ENCODE peak calls at places on chromosomes 1 and 21, in six cellular contexts. One of them, this sample, is unnamed.

GRCh38 chr1:4778056-4778455 is 123.6 kb downstream of the AJAP1 start:
- DNase-seq in HepG2: no peak
- DNase-seq in K562: peak; percentile 50
- DNase-seq in GM12878: no peak
- DNase-seq in H1: no peak
- DNase-seq in HCT116: no peak
- DNase-seq in this sample: no peak

GRCh38 chr1:210647406-210648333 is 319.0 kb downstream of the HHAT start:
- DNase-seq in HepG2: no peak
- DNase-seq in K562: no peak
- DNase-seq in GM12878: no peak
- DNase-seq in H1: no peak
- DNase-seq in HCT116: no peak
- DNase-seq in this sample: no peak

GRCh38 chr1:47948126-47948525 is 49.1 kb downstream of the TRABD2B start:
- DNase-seq in HepG2: peak; percentile 51
- DNase-seq in K562: no peak
- DNase-seq in GM12878: no peak
- DNase-seq in H1: peak; percentile 27
- DNase-seq in HCT116: no peak
- DNase-seq in this sample: peak; percentile 28

GRCh38 chr1:29671446-29671845 is 435.1 kb downstream of the PTPRU start:
- DNase-seq in HepG2: no peak
- DNase-seq in K562: no peak
- DNase-seq in GM12878: no peak
- DNase-seq in H1: no peak
- DNase-seq in HCT116: no peak
- DNase-seq in this sample: no peak

GRCh38 chr1:112975336-112975735 is 19.3 kb upstream of the SLC16A1 start:
- DNase-seq in HepG2: peak; percentile 28
- DNase-seq in K562: no peak
- DNase-seq in GM12878: no peak
- DNase-seq in H1: no peak
- DNase-seq in HCT116: no peak
- DNase-seq in this sample: no peak

GRCh38 chr1:151828931-151829330 is 2.7 kb downstream of the RORC start:
- DNase-seq in HepG2: no peak
- DNase-seq in K562: peak; percentile 72
- DNase-seq in GM12878: no peak
- DNase-seq in H1: no peak
- DNase-seq in HCT116: no peak
- DNase-seq in this sample: peak; percentile 77

GRCh38 chr21:37071561-37072238 is 1.2 kb downstream of the PIGP start:
- DNase-seq in HepG2: no peak
- DNase-seq in K562: peak; percentile 26
- DNase-seq in GM12878: no peak
- DNase-seq in H1: no peak
- DNase-seq in HCT116: no peak
- DNase-seq in this sample: no peak

GRCh38 chr21:38561205-38561604 is 62.9 kb upstream of the ERG start:
- DNase-seq in HepG2: no peak
- DNase-seq in K562: no peak
- DNase-seq in GM12878: no peak
- DNase-seq in H1: no peak
- DNase-seq in HCT116: no peak
- DNase-seq in this sample: no peak

GRCh38 chr1:224639426-224639975 is 23.4 kb downstream of the CNIH3 start:
- DNase-seq in HepG2: no peak
- DNase-seq in K562: no peak
- DNase-seq in GM12878: no peak
- DNase-seq in H1: no peak
- DNase-seq in HCT116: no peak
- DNase-seq in this sample: no peak

GRCh38 chr1:43588592-43588991 is 57.9 kb downstream of the PTPRF start:
- DNase-seq in HepG2: no peak
- DNase-seq in K562: no peak
- DNase-seq in GM12878: no peak
- DNase-seq in H1: no peak
- DNase-seq in HCT116: no peak
- DNase-seq in this sample: no peak

GRCh38 chr1:79355073-79355472 is 348.5 kb upstream of the ADGRL4 start:
- DNase-seq in HepG2: no peak
- DNase-seq in K562: no peak
- DNase-seq in GM12878: no peak
- DNase-seq in H1: no peak
- DNase-seq in HCT116: no peak
- DNase-seq in this sample: no peak

GRCh38 chr1:79353224-79353623 is 346.7 kb upstream of the ADGRL4 start:
- DNase-seq in HepG2: peak; percentile 2
- DNase-seq in K562: no peak
- DNase-seq in GM12878: no peak
- DNase-seq in H1: no peak
- DNase-seq in HCT116: peak; percentile 37
- DNase-seq in this sample: peak; percentile 9
- TF ChIP-seq ZNF274 in HepG2: no peak
- TF ChIP-seq ZNF274 in K562: no peak
- TF ChIP-seq ZNF274 in GM12878: no peak
- TF ChIP-seq ZNF274 in H1: no peak
- TF ChIP-seq ZNF274 in HCT116: no peak
- TF ChIP-seq ZNF274 in this sample: no peak

DNA sequence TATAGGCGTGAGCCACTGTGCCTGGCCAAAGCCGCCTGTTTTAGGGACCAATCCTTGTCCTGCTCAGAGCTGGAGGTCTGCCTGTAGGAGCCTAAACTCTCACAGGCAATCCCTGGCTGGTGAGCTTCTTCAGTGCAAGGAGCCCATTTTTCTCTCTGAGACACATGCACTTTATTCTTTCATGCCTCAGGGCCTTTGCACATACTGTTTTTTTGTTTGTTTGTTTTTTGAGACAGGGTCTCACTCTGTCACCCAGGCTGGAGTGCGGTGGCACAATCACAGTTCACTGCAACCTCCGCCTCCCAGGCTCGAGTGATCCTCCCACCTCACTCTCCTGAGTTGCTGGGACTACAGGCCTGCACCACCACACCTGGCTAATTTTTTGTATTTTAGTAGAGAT is 21.6 kb upstream of the PINK1 start:
- DNase-seq in HepG2: no peak
- DNase-seq in K562: no peak
- DNase-seq in GM12878: no peak
- DNase-seq in H1: no peak
- DNase-seq in HCT116: no peak
- DNase-seq in this sample: no peak
- H3K9ac ChIP-seq in HepG2: no peak overlapping the region
- H3K9ac ChIP-seq in K562: no peak overlapping the region
- H3K9ac ChIP-seq in GM12878: no peak overlapping the region
- H3K9ac ChIP-seq in H1: no peak overlapping the region
- H3K9ac ChIP-seq in HCT116: peak overlapping the region; percentile 70
- H3K9ac ChIP-seq in this sample: no peak overlapping the region

GRCh38 chr1:215842905-215843304 is 275.8 kb downstream of the KCTD3 start:
- DNase-seq in HepG2: no peak
- DNase-seq in K562: no peak
- DNase-seq in GM12878: no peak
- DNase-seq in H1: no peak
- DNase-seq in HCT116: no peak
- DNase-seq in this sample: no peak

GRCh38 chr1:215844266-215844665 is 277.2 kb downstream of the KCTD3 start:
- DNase-seq in HepG2: no peak
- DNase-seq in K562: no peak
- DNase-seq in GM12878: no peak
- DNase-seq in H1: no peak
- DNase-seq in HCT116: no peak
- DNase-seq in this sample: no peak

GRCh38 chr1:215845224-215845902 is 278.3 kb downstream of the KCTD3 start:
- DNase-seq in HepG2: no peak
- DNase-seq in K562: no peak
- DNase-seq in GM12878: no peak
- DNase-seq in H1: no peak
- DNase-seq in HCT116: peak; percentile 16
- DNase-seq in this sample: no peak

GRCh38 chr1:215844777-215845176 is 277.7 kb downstream of the KCTD3 start:
- DNase-seq in HepG2: no peak
- DNase-seq in K562: no peak
- DNase-seq in GM12878: no peak
- DNase-seq in H1: no peak
- DNase-seq in HCT116: no peak
- DNase-seq in this sample: no peak
- H3K4me1 ChIP-seq in HepG2: no peaks in the 10 kb centered on the region
- H3K4me1 ChIP-seq in K562: no peaks in the 10 kb centered on the region
- H3K4me1 ChIP-seq in GM12878: no peaks in the 10 kb centered on the region
- H3K4me1 ChIP-seq in H1: no peaks in the 10 kb centered on the region
- H3K4me1 ChIP-seq in HCT116: peaks cover 9% of the 10 kb centered on the region
- H3K4me1 ChIP-seq in this sample: no peaks in the 10 kb centered on the region

GRCh38 chr1:225886159-225887029 is 2.6 kb downstream of the LEFTY1 start:
- DNase-seq in HepG2: peak; percentile 78
- DNase-seq in K562: no peak
- DNase-seq in GM12878: no peak
- DNase-seq in H1: no peak
- DNase-seq in HCT116: no peak
- DNase-seq in this sample: no peak
- TF ChIP-seq ZNF274 in HepG2: no peak
- TF ChIP-seq ZNF274 in K562: no peak
- TF ChIP-seq ZNF274 in GM12878: no peak
- TF ChIP-seq ZNF274 in H1: no peak
- TF ChIP-seq ZNF274 in HCT116: no peak
- TF ChIP-seq ZNF274 in this sample: no peak

DNA sequence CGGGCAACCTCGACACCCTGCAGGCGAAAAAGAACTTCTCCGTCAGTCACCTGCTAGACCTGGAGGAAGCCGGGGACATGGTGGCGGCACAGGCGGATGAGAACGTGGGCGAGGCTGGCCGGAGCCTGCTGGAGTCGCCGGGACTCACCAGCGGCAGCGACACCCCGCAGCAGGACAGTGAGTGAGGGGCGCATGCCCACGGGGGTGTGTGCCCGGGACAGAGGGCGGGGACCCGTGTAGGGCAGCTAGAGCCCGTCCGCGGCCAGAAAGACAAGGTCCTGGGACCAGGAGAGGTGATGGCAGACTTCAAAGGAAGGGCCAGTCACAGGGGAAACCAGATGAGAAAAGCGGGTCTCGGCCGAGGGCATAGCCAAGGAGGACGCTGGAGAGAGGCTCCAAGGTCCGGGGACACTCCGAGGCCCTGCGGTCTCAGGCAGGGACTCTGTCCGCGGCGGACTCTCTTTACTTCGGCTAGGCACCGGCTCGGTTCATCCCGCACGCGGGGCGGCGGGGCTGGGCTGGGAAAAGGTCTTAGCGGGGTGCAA is 424 bp downstream of the PRRX1 start:
- DNase-seq in HepG2: no peak
- DNase-seq in K562: no peak
- DNase-seq in GM12878: no peak
- DNase-seq in H1: no peak
- DNase-seq in HCT116: no peak
- DNase-seq in this sample: no peak
- H3K9ac ChIP-seq in HepG2: no peak overlapping the region
- H3K9ac ChIP-seq in K562: no peak overlapping the region
- H3K9ac ChIP-seq in GM12878: no peak overlapping the region
- H3K9ac ChIP-seq in H1: no peak overlapping the region
- H3K9ac ChIP-seq in HCT116: no peak overlapping the region
- H3K9ac ChIP-seq in this sample: peak overlapping the region; percentile 57

DNA sequence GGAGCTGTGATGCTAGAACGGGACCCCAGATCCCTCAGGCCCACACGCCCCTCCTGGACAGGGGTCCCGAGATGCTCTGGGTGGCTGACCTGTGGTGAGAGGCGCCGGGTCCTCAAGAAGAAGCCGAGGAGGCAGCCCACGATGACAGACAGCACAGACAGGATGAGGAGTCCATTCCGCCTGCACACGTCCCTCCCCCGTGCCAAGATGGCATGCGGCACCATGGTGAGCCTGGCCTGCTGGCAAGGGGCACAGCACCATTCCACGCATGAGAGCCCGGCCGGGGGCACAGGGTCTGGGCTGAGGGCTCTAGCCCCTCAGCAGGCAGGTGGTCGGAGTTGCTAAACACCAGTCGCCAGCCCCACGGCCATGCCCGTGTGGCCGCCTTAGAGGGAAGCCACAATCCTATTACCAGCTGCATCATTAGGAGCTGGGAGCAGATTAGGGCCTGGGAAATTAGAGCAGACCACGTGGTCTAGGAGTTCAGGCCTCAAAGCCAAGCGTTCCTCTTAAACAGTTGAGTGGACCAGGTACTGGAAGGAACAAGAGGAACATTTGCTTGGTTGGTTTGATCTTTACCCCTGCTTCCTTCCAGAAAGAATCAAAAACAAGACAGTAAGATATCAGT is at the start of gene SLC1A7:
- DNase-seq in HepG2: no peak
- DNase-seq in K562: no peak
- DNase-seq in GM12878: no peak
- DNase-seq in H1: no peak
- DNase-seq in HCT116: no peak
- DNase-seq in this sample: no peak
- H3K4me1 ChIP-seq in HepG2: peaks cover 83% of the 10 kb centered on the region
- H3K4me1 ChIP-seq in K562: peaks cover 14% of the 10 kb centered on the region
- H3K4me1 ChIP-seq in GM12878: no peaks in the 10 kb centered on the region
- H3K4me1 ChIP-seq in H1: no peaks in the 10 kb centered on the region
- H3K4me1 ChIP-seq in HCT116: peaks cover 18% of the 10 kb centered on the region
- H3K4me1 ChIP-seq in this sample: peaks cover 13% of the 10 kb centered on the region

This sample was measured in NT2/D1.